ENCODE peak calls at places on chromosomes 6 and 20, in six cellular contexts. R is IMR-90, U is mesendoderm, T is neuronal stem cell, D is mesenchymal stem cell, N is H1. P is an unnamed sample.

GRCh38 chr6:163836916-163837660 is 422.6 kb downstream of the QKI start:
- DNase-seq in R (no peak), U (no peak), T (no peak), D (no peak), N (no peak), P (no peak)

GRCh38 chr6:135586388-135586787 is 88.8 kb upstream of the AHI1 start:
- DNase-seq in R (peak), U (no peak), T (no peak), D (no peak), N (no peak), P (no peak)

GRCh38 chr6:163170294-163170883 is 244.1 kb upstream of the QKI start:
- DNase-seq in R (no peak), U (peak), T (no peak), D (peak), N (peak), P (peak)

GRCh38 chr6:32685603-32686002 is 19.1 kb upstream of the HLA-DQB1 start:
- DNase-seq in R (peak), U (no peak), T (no peak), D (peak), N (no peak), P (no peak)

GRCh38 chr6:145886228-145886956 is 71.8 kb upstream of the FBXO30 start:
- DNase-seq in R (peak), U (no peak), T (no peak), D (peak), N (no peak), P (no peak)

GRCh38 chr6:2235782-2236495 is 9.5 kb downstream of the GMDS start:
- DNase-seq in R (no peak), U (no peak), T (no peak), D (no peak), N (no peak), P (no peak)

GRCh38 chr20:17044920-17045319 is 181.9 kb upstream of the PCSK2 start:
- DNase-seq in R (no peak), U (no peak), T (no peak), D (no peak), N (no peak), P (no peak)

GRCh38 chr6:106509420-106510089 is 119.7 kb downstream of the RTN4IP1 start:
- DNase-seq in R (no peak), U (peak), T (peak), D (peak), N (peak), P (peak)

GRCh38 chr6:166007349-166008263 is 160.0 kb downstream of the TBXT start:
- DNase-seq in R (peak), U (no peak), T (no peak), D (peak), N (no peak), P (no peak)

GRCh38 chr6:30689022-30689865 is 1.5 kb downstream of the NRM start:
- DNase-seq in R (no peak), U (no peak), T (no peak), D (no peak), N (no peak), P (no peak)

GRCh38 chr20:41408131-41408789 is 41.6 kb upstream of the EMILIN3 start:
- DNase-seq in R (no peak), U (no peak), T (no peak), D (no peak), N (no peak), P (no peak)

GRCh38 chr6:42339991-42340401 is 111.7 kb downstream of the TRERF1 start:
- DNase-seq in R (peak), U (no peak), T (no peak), D (no peak), N (no peak), P (no peak)

GRCh38 chr20:4794846-4795245 is 73.1 kb downstream of the PRND start:
- DNase-seq in R (no peak), U (no peak), T (no peak), D (no peak), N (no peak), P (no peak)

GRCh38 chr20:16599257-16599656 is 26.0 kb upstream of the KIF16B start:
- DNase-seq in R (no peak), U (no peak), T (no peak), D (no peak), N (no peak), P (no peak)

GRCh38 chr6:14274552-14275492 is 157.2 kb downstream of the CD83 start:
- DNase-seq in R (no peak), U (no peak), T (no peak), D (no peak), N (no peak), P (peak)

GRCh38 chr6:45558858-45559257 is 181.1 kb upstream of the SUPT3H start:
- DNase-seq in R (no peak), U (no peak), T (no peak), D (no peak), N (no peak), P (no peak)

GRCh38 chr6:90135672-90136071 is 161.0 kb downstream of the BACH2 start:
- DNase-seq in R (peak), U (no peak), T (no peak), D (peak), N (no peak), P (no peak)

GRCh38 chr6:40350942-40351217 is 236.3 kb downstream of the LRFN2 start:
- DNase-seq in R (no peak), U (no peak), T (no peak), D (no peak), N (peak), P (no peak)

GRCh38 chr6:129186988-129187387 is 304.1 kb downstream of the LAMA2 start:
- DNase-seq in R (peak), U (peak), T (no peak), D (peak), N (no peak), P (no peak)

GRCh38 chr6:44006123-44006871 is 121.0 kb downstream of the MRPL14 start:
- DNase-seq in R (peak), U (no peak), T (no peak), D (peak), N (no peak), P (no peak)

GRCh38 chr6:33424855-33425667 is 5.2 kb downstream of the SYNGAP1 start:
- DNase-seq in R (no peak), U (no peak), T (no peak), D (no peak), N (peak), P (no peak)

GRCh38 chr6:87333591-87334181 is 4.6 kb upstream of the GJB7 start:
- DNase-seq in R (peak), U (peak), T (no peak), D (peak), N (no peak), P (no peak)

GRCh38 chr6:142568857-142569597 is 267.2 kb downstream of the ADGRG6 start:
- DNase-seq in R (peak), U (peak), T (no peak), D (peak), N (no peak), P (no peak)

GRCh38 chr20:34703573-34704176 is 469 bp upstream of the TP53INP2 start:
- DNase-seq in R (peak), U (peak), T (no peak), D (peak), N (no peak), P (no peak)

GRCh38 chr6:112683926-112684325 is 336.8 kb downstream of the RFPL4B start:
- DNase-seq in R (peak), U (no peak), T (no peak), D (peak), N (no peak), P (no peak)

GRCh38 chr6:107460074-107460631 is 789 bp upstream of the PDSS2 start:
- DNase-seq in R (peak), U (no peak), T (no peak), D (no peak), N (no peak), P (no peak)

GRCh38 chr20:21344961-21345360 is 41.8 kb downstream of the XRN2 start:
- DNase-seq in R (no peak), U (no peak), T (no peak), D (no peak), N (no peak), P (no peak)
- H2BK15ac ChIP-seq in R (no peak), U (no peak), T (no peak), D (no peak), N (no peak), P (no peak)

GRCh38 chr20:10641467-10641866 is 32.3 kb downstream of the JAG1 start:
- DNase-seq in R (no peak), U (no peak), T (no peak), D (no peak), N (no peak), P (no peak)

GRCh38 chr20:10640897-10641296 is 32.9 kb downstream of the JAG1 start:
- DNase-seq in R (no peak), U (peak), T (no peak), D (no peak), N (no peak), P (no peak)

GRCh38 chr20:10641893-10642292 is 31.9 kb downstream of the JAG1 start:
- DNase-seq in R (no peak), U (no peak), T (no peak), D (no peak), N (no peak), P (no peak)

GRCh38 chr20:10639051-10639761 is 34.6 kb downstream of the JAG1 start:
- DNase-seq in R (peak), U (no peak), T (no peak), D (no peak), N (no peak), P (no peak)

DNA sequence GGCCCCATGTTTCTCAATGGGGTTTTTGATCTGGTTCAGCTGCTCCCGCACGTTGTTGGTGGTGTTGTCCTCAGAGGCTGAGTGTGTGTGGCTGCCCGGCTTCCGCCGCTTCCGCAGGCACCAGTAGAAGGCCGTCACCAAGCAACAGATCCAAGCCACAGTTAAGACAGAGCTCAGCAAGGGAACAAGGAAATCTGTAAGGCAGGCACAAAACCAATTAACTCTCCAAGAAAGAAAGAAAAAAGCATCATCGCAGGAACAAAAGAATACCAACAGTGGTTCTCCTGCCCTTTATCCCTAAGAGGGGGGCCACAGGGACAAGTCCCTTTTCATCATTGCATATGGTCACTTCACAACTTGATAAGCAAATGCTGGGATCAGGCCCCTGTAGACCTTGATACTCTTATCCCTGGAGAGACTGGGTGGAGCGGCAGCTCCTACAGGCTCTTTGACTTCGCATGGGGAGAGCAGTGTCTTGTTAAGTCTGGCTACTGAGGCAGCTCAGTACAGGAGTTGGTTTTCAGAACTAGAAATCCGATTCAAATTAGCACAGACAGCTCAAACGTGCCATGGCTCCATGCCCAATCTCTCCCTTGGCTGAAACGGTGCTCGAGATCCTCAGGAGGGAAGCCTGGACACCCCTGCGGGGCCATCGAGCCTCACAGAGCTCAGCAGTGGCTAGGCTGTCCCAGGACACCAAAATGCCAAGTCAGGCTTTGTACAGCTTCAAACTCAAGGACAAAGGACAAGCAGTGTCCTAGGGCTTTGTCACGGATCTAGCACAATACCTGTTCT is 33.8 kb downstream of the JAG1 start:
- DNase-seq in R (no peak), U (no peak), T (peak), D (no peak), N (no peak), P (no peak)
- H2BK15ac ChIP-seq in R (no peak), U (no peak), T (no peak), D (no peak), N (no peak), P (no peak)

DNA sequence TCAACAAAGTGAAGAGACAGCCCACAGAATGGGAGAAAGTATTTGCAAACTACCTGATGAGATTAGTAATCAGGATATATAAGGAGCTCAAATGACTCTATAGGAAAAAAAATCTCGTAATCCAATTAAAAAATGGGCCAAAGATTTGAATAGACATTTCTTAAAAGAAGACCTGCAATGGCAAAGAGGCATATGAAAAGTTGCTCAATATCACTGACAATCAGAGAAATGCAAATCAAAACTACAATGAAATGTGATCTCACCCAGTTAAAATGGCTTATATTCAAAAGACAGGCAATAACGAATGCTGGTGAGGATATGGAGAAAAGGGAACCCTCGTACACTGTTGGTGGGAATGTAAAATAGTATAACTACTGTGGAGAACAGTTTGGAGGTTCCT is 64.9 kb downstream of the TOX2 start:
- DNase-seq in R (no peak), U (no peak), T (no peak), D (no peak), N (no peak), P (no peak)
- H2BK15ac ChIP-seq in R (no peak), U (no peak), T (no peak), D (no peak), N (no peak), P (no peak)

DNA sequence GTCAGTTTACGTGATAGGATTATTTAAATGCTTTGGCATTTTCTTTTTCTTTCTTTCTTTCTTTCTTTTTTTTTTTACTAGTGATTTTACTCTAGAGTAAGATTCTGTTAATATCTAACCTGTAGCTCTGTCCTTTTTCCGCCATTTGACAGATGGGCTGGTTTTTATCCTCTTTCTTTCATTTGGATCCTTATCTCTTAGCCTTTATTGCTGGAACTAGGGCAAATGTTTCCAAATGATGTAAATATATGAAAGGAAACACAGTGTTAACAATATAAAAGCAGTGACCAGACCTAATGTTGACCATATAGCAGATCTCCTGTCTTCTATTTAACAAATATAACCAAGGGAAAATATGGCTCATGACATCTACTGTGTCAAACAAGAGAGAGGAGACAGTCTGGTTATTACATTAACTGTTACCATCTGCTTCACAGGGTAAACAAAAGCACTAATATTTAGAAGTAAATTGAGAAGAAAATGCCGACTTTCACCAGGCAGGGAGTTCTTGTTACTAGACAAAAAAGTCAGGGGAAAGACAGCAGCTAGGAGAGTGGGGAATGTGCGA is 59.8 kb upstream of the GCLC start:
- DNase-seq in R (no peak), U (no peak), T (no peak), D (no peak), N (no peak), P (no peak)
- H2BK15ac ChIP-seq in R (no peak), U (no peak), T (no peak), D (no peak), N (no peak), P (no peak)

GRCh38 chr20:1163653-1164052 is 21.1 kb downstream of the TMEM74B start:
- DNase-seq in R (no peak), U (no peak), T (no peak), D (no peak), N (no peak), P (no peak)

GRCh38 chr20:1166963-1167720 is 17.6 kb downstream of the TMEM74B start:
- DNase-seq in R (no peak), U (no peak), T (no peak), D (no peak), N (no peak), P (no peak)

GRCh38 chr20:1165521-1165920 is 19.3 kb downstream of the TMEM74B start:
- DNase-seq in R (no peak), U (no peak), T (no peak), D (no peak), N (no peak), P (no peak)

GRCh38 chr20:1164871-1165270 is 19.9 kb downstream of the TMEM74B start:
- DNase-seq in R (no peak), U (no peak), T (no peak), D (no peak), N (no peak), P (no peak)

DNA sequence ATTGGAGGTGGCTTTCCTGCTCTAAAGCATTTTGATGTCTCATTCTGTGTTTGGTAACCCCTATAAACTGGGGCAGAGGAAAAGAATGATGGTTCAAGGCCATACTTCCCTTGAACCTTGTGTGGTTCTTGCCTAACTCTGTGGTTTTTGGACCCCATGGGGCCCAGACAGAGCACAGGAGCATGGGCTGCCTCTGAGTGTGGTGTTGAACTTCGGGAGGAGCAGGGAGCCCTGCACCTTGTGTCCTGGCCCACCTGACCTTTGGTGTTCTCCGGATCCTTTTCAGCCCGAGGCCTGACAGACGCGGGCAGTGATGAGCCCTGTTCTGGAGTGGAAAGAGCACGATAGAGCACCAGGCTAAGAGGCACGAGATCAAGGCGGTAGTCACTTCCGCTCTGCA is 18.8 kb downstream of the TMEM74B start:
- DNase-seq in R (no peak), U (no peak), T (no peak), D (no peak), N (no peak), P (no peak)
- H2BK15ac ChIP-seq in R (no peak), U (no peak), T (no peak), D (no peak), N (no peak), P (no peak)

DNA sequence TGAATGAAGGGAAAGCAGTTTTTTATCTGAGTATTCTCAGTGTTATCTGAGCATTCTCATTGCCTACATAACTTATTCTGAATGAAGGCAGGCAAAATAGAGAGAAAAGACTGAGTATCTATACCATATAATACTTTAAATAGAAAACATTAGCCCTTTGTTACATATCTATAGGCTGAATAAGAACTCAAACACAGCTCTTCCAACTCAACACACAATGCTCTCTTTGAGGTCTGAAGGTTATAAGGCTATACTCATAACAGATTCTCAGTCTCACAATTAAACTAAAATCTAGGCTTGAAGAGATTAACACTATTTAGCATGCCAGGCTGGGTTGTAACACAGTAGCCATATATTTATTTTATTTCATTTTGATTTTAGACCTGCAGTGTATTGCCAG is 56.9 kb downstream of the EYS start:
- DNase-seq in R (no peak), U (no peak), T (no peak), D (no peak), N (no peak), P (no peak)
- H2BK15ac ChIP-seq in R (no peak), U (no peak), T (no peak), D (no peak), N (no peak), P (no peak)

GRCh38 chr20:50193851-50194830 is 3.5 kb downstream of the CEBPB start:
- DNase-seq in R (peak), U (peak), T (no peak), D (peak), N (no peak), P (no peak)
- H2BK15ac ChIP-seq in R (no peak), U (no peak), T (no peak), D (peak), N (no peak), P (no peak)

GRCh38 chr6:101705866-101706265 is 312.4 kb downstream of the GRIK2 start:
- DNase-seq in R (peak), U (no peak), T (no peak), D (no peak), N (no peak), P (no peak)

GRCh38 chr6:101706576-101706975 is 313.1 kb downstream of the GRIK2 start:
- DNase-seq in R (no peak), U (no peak), T (no peak), D (no peak), N (no peak), P (no peak)

GRCh38 chr6:101703311-101703710 is 309.8 kb downstream of the GRIK2 start:
- DNase-seq in R (no peak), U (no peak), T (peak), D (no peak), N (no peak), P (no peak)

GRCh38 chr6:101700655-101701054 is 307.1 kb downstream of the GRIK2 start:
- DNase-seq in R (no peak), U (peak), T (no peak), D (no peak), N (no peak), P (no peak)
- H2BK15ac ChIP-seq in R (no peak), U (no peak), T (no peak), D (no peak), N (no peak), P (no peak)

GRCh38 chr20:1973921-1974440 is 19.9 kb downstream of the PDYN start:
- DNase-seq in R (no peak), U (no peak), T (no peak), D (no peak), N (no peak), P (no peak)
- H2BK15ac ChIP-seq in R (no peak), U (no peak), T (no peak), D (no peak), N (peak), P (no peak)